ENCODE peak calls at places on chromosome 4, in five cellular contexts. X is GM12878, Y is SK-N-SH, R is GM12891, N is K562. O is an unnamed sample.

GRCh38 chr4:175542787-175543186 is 269.3 kb downstream of the GPM6A start:
- DNase-seq in N (no peak), Y (peak), R (no peak), X (no peak), O (no peak)

GRCh38 chr4:129377131-129377845 is 281.3 kb downstream of the C4orf33 start:
- DNase-seq in N (no peak), R (no peak), X (no peak), Y (no peak), O (no peak)

GRCh38 chr4:94877973-94878372 is 120.2 kb downstream of the BMPR1B start:
- DNase-seq in Y (no peak), X (no peak), N (no peak), R (no peak), O (no peak)

GRCh38 chr4:94363136-94363655 is 20.6 kb upstream of the HPGDS start:
- DNase-seq in N (no peak), X (no peak), R (no peak), Y (no peak), O (no peak)

GRCh38 chr4:55018521-55018920 is 106.9 kb downstream of the KDR start:
- DNase-seq in X (no peak), R (no peak), Y (no peak), N (no peak), O (no peak)

GRCh38 chr4:70743728-70744127 is 22.0 kb downstream of the RUFY3 start:
- DNase-seq in Y (no peak), X (no peak), N (no peak), R (no peak), O (no peak)

GRCh38 chr4:112029642-112030235 is 115.5 kb upstream of the FAM241A start:
- DNase-seq in R (no peak), N (no peak), Y (no peak), X (no peak), O (no peak)

GRCh38 chr4:98501383-98501782 is 157.0 kb downstream of the TSPAN5 start:
- DNase-seq in R (no peak), X (no peak), N (no peak), Y (no peak), O (no peak)

GRCh38 chr4:8247047-8247930 is 22.3 kb upstream of the HTRA3 start:
- DNase-seq in X (no peak), Y (no peak), N (no peak), R (no peak), O (no peak)

GRCh38 chr4:55359397-55359916 is 13.4 kb downstream of the SRD5A3 start:
- DNase-seq in R (no peak), Y (no peak), X (no peak), N (no peak), O (no peak)

GRCh38 chr4:95889662-95890061 is 49.8 kb downstream of the PDHA2 start:
- DNase-seq in R (no peak), N (no peak), X (no peak), Y (no peak), O (no peak)

GRCh38 chr4:78784255-78784654 is 8.1 kb downstream of the BMP2K start:
- DNase-seq in X (no peak), Y (no peak), N (no peak), R (no peak), O (no peak)

GRCh38 chr4:118354913-118355312 is 2.1 kb upstream of the PRSS12 start:
- DNase-seq in R (no peak), X (no peak), Y (no peak), N (no peak), O (no peak)

GRCh38 chr4:118352843-118353373 is at the start of gene PRSS12:
- DNase-seq in Y (peak), X (no peak), N (peak), R (peak), O (peak)

GRCh38 chr4:118350961-118351360 is 1.8 kb downstream of the PRSS12 start:
- DNase-seq in Y (no peak), N (no peak), X (no peak), R (no peak), O (no peak)

GRCh38 chr4:118351851-118352827 is 664 bp downstream of the PRSS12 start:
- DNase-seq in N (no peak), X (no peak), R (peak), Y (peak), O (peak)

GRCh38 chr4:118353452-118353851 is 649 bp upstream of the PRSS12 start:
- DNase-seq in N (no peak), X (no peak), R (no peak), Y (peak), O (no peak)
- TF ChIP-seq TAF1 in N (no peak), X (no peak), R (no peak), Y (no peak), O (no peak)

GRCh38 chr4:107760281-107760947 is 40.4 kb upstream of the PAPSS1 start:
- DNase-seq in N (no peak), R (no peak), Y (peak), X (no peak), O (no peak)
- TF ChIP-seq TAF1 in N (no peak), R (no peak), Y (no peak), X (no peak), O (no peak)

DNA sequence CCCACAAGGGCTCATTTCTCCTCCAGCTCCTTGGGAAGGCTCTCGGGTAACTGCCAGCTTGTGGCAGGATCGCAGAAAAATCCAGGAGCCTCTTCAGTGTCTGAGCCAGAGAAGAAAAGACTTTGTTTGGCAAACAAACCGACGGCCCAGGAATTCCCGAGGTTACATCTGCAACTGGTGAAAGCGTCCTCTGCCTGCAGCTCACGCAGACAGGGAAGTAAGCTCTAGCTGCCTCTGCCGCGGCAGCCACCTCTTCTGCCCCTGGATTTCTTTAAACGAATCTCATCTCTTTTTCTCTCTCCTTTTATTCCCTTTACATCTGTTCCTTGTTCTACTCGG is 289 bp downstream of the DCHS2 start:
- DNase-seq in N (no peak), R (peak), X (no peak), Y (peak), O (peak)
- TF ChIP-seq TAF1 in N (no peak), R (no peak), X (no peak), Y (no peak), O (no peak)

GRCh38 chr4:157072002-157072401 is 3.9 kb upstream of the GLRB start:
- DNase-seq in Y (no peak), N (no peak), R (no peak), X (no peak), O (no peak)
- TF ChIP-seq TAF1 in Y (no peak), N (no peak), R (no peak), X (no peak), O (no peak)

GRCh38 chr4:76948441-76949292 is 885 bp upstream of the SEPTIN11 start:
- DNase-seq in R (peak), Y (peak), N (peak), X (peak), O (peak)

GRCh38 chr4:76939184-76939583 is 10.4 kb upstream of the SEPTIN11 start:
- DNase-seq in R (no peak), Y (no peak), N (no peak), X (no peak), O (no peak)

GRCh38 chr4:76947369-76947768 is 2.2 kb upstream of the SEPTIN11 start:
- DNase-seq in R (no peak), Y (no peak), N (peak), X (no peak), O (no peak)

GRCh38 chr4:76943790-76944189 is 5.8 kb upstream of the SEPTIN11 start:
- DNase-seq in N (no peak), Y (no peak), X (no peak), R (no peak), O (no peak)

DNA sequence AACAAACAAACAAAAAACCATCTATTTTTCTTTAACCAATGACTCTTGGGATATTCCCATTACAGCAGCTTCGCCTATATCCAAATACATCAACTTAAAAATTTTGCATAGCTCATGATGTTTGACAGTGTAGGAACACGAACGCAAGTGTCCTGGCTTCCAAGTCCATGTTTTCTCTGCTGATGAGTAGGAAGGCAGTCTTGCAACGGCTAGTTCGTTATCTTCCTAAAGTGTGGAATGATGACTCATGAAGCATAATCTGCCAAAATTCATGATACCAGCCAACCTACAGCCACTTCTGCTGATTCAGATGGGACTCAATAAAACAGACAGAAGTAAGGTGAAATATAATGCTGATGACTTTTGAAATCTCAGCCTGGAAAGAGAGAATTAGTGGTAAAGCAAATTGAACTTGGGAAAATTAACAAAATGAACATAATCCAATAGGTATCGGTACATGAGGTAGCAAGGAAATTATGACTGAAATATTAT is 6.4 kb upstream of the SEPTIN11 start:
- DNase-seq in R (no peak), Y (no peak), X (no peak), N (peak), O (no peak)
- TF ChIP-seq TAF1 in R (no peak), Y (no peak), X (no peak), N (no peak), O (no peak)

GRCh38 chr4:153211986-153212720 is 7.9 kb downstream of the TRIM2 start:
- DNase-seq in N (no peak), R (no peak), Y (no peak), X (no peak), O (no peak)
- TF ChIP-seq TAF1 in N (no peak), R (no peak), Y (no peak), X (no peak), O (no peak)

GRCh38 chr4:2248044-2248780 is 6.3 kb upstream of the HAUS3 start:
- DNase-seq in X (no peak), R (peak), Y (peak), N (no peak), O (peak)
- TF ChIP-seq TAF1 in X (no peak), R (no peak), Y (no peak), N (no peak), O (no peak)

GRCh38 chr4:3792813-3793212 is 26.6 kb downstream of the ADRA2C start:
- DNase-seq in R (no peak), N (peak), Y (peak), X (no peak), O (no peak)
- TF ChIP-seq TAF1 in R (no peak), N (no peak), Y (no peak), X (no peak), O (no peak)

GRCh38 chr4:17688011-17688441 is 73.6 kb downstream of the MED28 start:
- DNase-seq in Y (no peak), N (no peak), R (no peak), X (no peak), O (no peak)

GRCh38 chr4:17694552-17694951 is 80.1 kb downstream of the MED28 start:
- DNase-seq in X (no peak), R (no peak), Y (no peak), N (no peak), O (no peak)

GRCh38 chr4:17690135-17690534 is 75.7 kb downstream of the MED28 start:
- DNase-seq in X (no peak), R (no peak), N (no peak), Y (no peak), O (no peak)

GRCh38 chr4:17687237-17687857 is 72.9 kb downstream of the MED28 start:
- DNase-seq in X (no peak), N (no peak), Y (no peak), R (no peak), O (no peak)

GRCh38 chr4:17690898-17691297 is 76.5 kb downstream of the MED28 start:
- DNase-seq in Y (no peak), X (no peak), N (no peak), R (no peak), O (no peak)
- TF ChIP-seq TAF1 in Y (no peak), X (no peak), N (no peak), R (no peak), O (no peak)

DNA sequence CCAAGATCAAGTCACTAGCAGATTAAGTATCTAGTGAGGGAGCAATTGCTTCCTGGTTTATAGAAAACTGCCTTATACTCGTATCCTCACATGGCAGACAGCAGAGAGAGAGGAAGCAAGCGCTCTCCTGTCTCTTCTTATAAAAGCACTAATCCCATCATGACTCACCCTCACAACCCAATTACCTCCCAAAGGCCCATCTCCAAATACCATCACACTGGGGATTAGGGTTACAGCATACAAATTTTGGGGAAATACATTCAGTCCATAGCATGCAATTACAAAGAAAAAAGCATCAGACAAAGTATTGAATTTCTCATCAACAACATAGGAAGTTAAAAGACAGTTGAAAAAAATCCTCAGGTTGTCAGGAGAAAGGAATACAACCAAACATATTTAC is 292.6 kb downstream of the IQCM start:
- DNase-seq in R (no peak), Y (no peak), X (no peak), N (no peak), O (no peak)
- TF ChIP-seq TAF1 in R (no peak), Y (no peak), X (no peak), N (no peak), O (no peak)